ENCODE peak calls at places on chromosomes 16 and 17, in ten cellular contexts. One of them, this sample, is unnamed.

GRCh38 chr17:79779661-79780365 is 1.9 kb downstream of the CBX2 start:
- DNase-seq in activated CD4-positive, alpha-beta T cell treated with anti-CD3 and anti-CD28 coated beads, Interleukin-2, amount 50 U/mL, for 1 hour: no peak
- DNase-seq in NCI-H524: no peak
- DNase-seq in IMR-90: no peak
- DNase-seq in stromal cell of bone marrow: no peak
- DNase-seq in heart left ventricle: no peak
- DNase-seq in CD4-positive, CD25-positive, alpha-beta regulatory T cell: no peak
- DNase-seq in stimulated activated CD4-positive, alpha-beta T cell treated with anti-CD3 and anti-CD28 coated beads, TNF-alpha, amount 100 ng/mL, for 48 hours: no peak
- DNase-seq in non-pigmented ciliary epithelial cell: no peak
- DNase-seq in DMS 273 treated with DMSO at 0.1 percent for 48 hours: no peak
- DNase-seq in this sample: no peak

GRCh38 chr17:50056961-50057330 is 1.0 kb downstream of the ITGA3 start:
- DNase-seq in activated CD4-positive, alpha-beta T cell treated with anti-CD3 and anti-CD28 coated beads, Interleukin-2, amount 50 U/mL, for 1 hour: no peak
- DNase-seq in NCI-H524: no peak
- DNase-seq in IMR-90: peak
- DNase-seq in stromal cell of bone marrow: no peak
- DNase-seq in heart left ventricle: no peak
- DNase-seq in CD4-positive, CD25-positive, alpha-beta regulatory T cell: no peak
- DNase-seq in stimulated activated CD4-positive, alpha-beta T cell treated with anti-CD3 and anti-CD28 coated beads, TNF-alpha, amount 100 ng/mL, for 48 hours: no peak
- DNase-seq in non-pigmented ciliary epithelial cell: no peak
- DNase-seq in DMS 273 treated with DMSO at 0.1 percent for 48 hours: no peak
- DNase-seq in this sample: peak

GRCh38 chr17:31495049-31495885 is 103.8 kb downstream of the RAB11FIP4 start:
- DNase-seq in activated CD4-positive, alpha-beta T cell treated with anti-CD3 and anti-CD28 coated beads, Interleukin-2, amount 50 U/mL, for 1 hour: no peak
- DNase-seq in NCI-H524: peak
- DNase-seq in IMR-90: no peak
- DNase-seq in stromal cell of bone marrow: no peak
- DNase-seq in heart left ventricle: no peak
- DNase-seq in CD4-positive, CD25-positive, alpha-beta regulatory T cell: no peak
- DNase-seq in stimulated activated CD4-positive, alpha-beta T cell treated with anti-CD3 and anti-CD28 coated beads, TNF-alpha, amount 100 ng/mL, for 48 hours: no peak
- DNase-seq in non-pigmented ciliary epithelial cell: no peak
- DNase-seq in DMS 273 treated with DMSO at 0.1 percent for 48 hours: peak
- DNase-seq in this sample: peak

GRCh38 chr16:11632455-11632921 is 35.8 kb upstream of the SNN start:
- DNase-seq in activated CD4-positive, alpha-beta T cell treated with anti-CD3 and anti-CD28 coated beads, Interleukin-2, amount 50 U/mL, for 1 hour: no peak
- DNase-seq in NCI-H524: no peak
- DNase-seq in IMR-90: peak
- DNase-seq in stromal cell of bone marrow: peak
- DNase-seq in heart left ventricle: peak
- DNase-seq in CD4-positive, CD25-positive, alpha-beta regulatory T cell: no peak
- DNase-seq in stimulated activated CD4-positive, alpha-beta T cell treated with anti-CD3 and anti-CD28 coated beads, TNF-alpha, amount 100 ng/mL, for 48 hours: no peak
- DNase-seq in non-pigmented ciliary epithelial cell: no peak
- DNase-seq in DMS 273 treated with DMSO at 0.1 percent for 48 hours: no peak
- DNase-seq in this sample: peak

GRCh38 chr17:71919181-71919580 is 201.6 kb upstream of the SOX9 start:
- DNase-seq in activated CD4-positive, alpha-beta T cell treated with anti-CD3 and anti-CD28 coated beads, Interleukin-2, amount 50 U/mL, for 1 hour: no peak
- DNase-seq in NCI-H524: no peak
- DNase-seq in IMR-90: no peak
- DNase-seq in stromal cell of bone marrow: peak
- DNase-seq in heart left ventricle: no peak
- DNase-seq in CD4-positive, CD25-positive, alpha-beta regulatory T cell: no peak
- DNase-seq in stimulated activated CD4-positive, alpha-beta T cell treated with anti-CD3 and anti-CD28 coated beads, TNF-alpha, amount 100 ng/mL, for 48 hours: no peak
- DNase-seq in non-pigmented ciliary epithelial cell: no peak
- DNase-seq in DMS 273 treated with DMSO at 0.1 percent for 48 hours: no peak
- DNase-seq in this sample: no peak

GRCh38 chr17:79591014-79591590 is 19.7 kb downstream of the RBFOX3 start:
- DNase-seq in activated CD4-positive, alpha-beta T cell treated with anti-CD3 and anti-CD28 coated beads, Interleukin-2, amount 50 U/mL, for 1 hour: no peak
- DNase-seq in NCI-H524: no peak
- DNase-seq in IMR-90: no peak
- DNase-seq in stromal cell of bone marrow: no peak
- DNase-seq in heart left ventricle: no peak
- DNase-seq in CD4-positive, CD25-positive, alpha-beta regulatory T cell: no peak
- DNase-seq in stimulated activated CD4-positive, alpha-beta T cell treated with anti-CD3 and anti-CD28 coated beads, TNF-alpha, amount 100 ng/mL, for 48 hours: no peak
- DNase-seq in non-pigmented ciliary epithelial cell: no peak
- DNase-seq in DMS 273 treated with DMSO at 0.1 percent for 48 hours: no peak
- DNase-seq in this sample: no peak

GRCh38 chr17:4852504-4853075 is 19.4 kb downstream of the MINK1 start:
- DNase-seq in activated CD4-positive, alpha-beta T cell treated with anti-CD3 and anti-CD28 coated beads, Interleukin-2, amount 50 U/mL, for 1 hour: no peak
- DNase-seq in NCI-H524: peak
- DNase-seq in IMR-90: peak
- DNase-seq in stromal cell of bone marrow: peak
- DNase-seq in heart left ventricle: no peak
- DNase-seq in CD4-positive, CD25-positive, alpha-beta regulatory T cell: peak
- DNase-seq in stimulated activated CD4-positive, alpha-beta T cell treated with anti-CD3 and anti-CD28 coated beads, TNF-alpha, amount 100 ng/mL, for 48 hours: no peak
- DNase-seq in non-pigmented ciliary epithelial cell: no peak
- DNase-seq in DMS 273 treated with DMSO at 0.1 percent for 48 hours: no peak
- DNase-seq in this sample: peak

GRCh38 chr16:1990336-1991134 is 765 bp downstream of the SYNGR3 start:
- DNase-seq in activated CD4-positive, alpha-beta T cell treated with anti-CD3 and anti-CD28 coated beads, Interleukin-2, amount 50 U/mL, for 1 hour: peak
- DNase-seq in NCI-H524: no peak
- DNase-seq in IMR-90: no peak
- DNase-seq in stromal cell of bone marrow: no peak
- DNase-seq in heart left ventricle: no peak
- DNase-seq in CD4-positive, CD25-positive, alpha-beta regulatory T cell: no peak
- DNase-seq in stimulated activated CD4-positive, alpha-beta T cell treated with anti-CD3 and anti-CD28 coated beads, TNF-alpha, amount 100 ng/mL, for 48 hours: no peak
- DNase-seq in non-pigmented ciliary epithelial cell: no peak
- DNase-seq in DMS 273 treated with DMSO at 0.1 percent for 48 hours: no peak
- DNase-seq in this sample: no peak

GRCh38 chr17:17129466-17129865 is 76.7 kb downstream of the PLD6 start:
- DNase-seq in activated CD4-positive, alpha-beta T cell treated with anti-CD3 and anti-CD28 coated beads, Interleukin-2, amount 50 U/mL, for 1 hour: no peak
- DNase-seq in NCI-H524: no peak
- DNase-seq in IMR-90: no peak
- DNase-seq in stromal cell of bone marrow: no peak
- DNase-seq in heart left ventricle: no peak
- DNase-seq in CD4-positive, CD25-positive, alpha-beta regulatory T cell: no peak
- DNase-seq in stimulated activated CD4-positive, alpha-beta T cell treated with anti-CD3 and anti-CD28 coated beads, TNF-alpha, amount 100 ng/mL, for 48 hours: no peak
- DNase-seq in non-pigmented ciliary epithelial cell: no peak
- DNase-seq in DMS 273 treated with DMSO at 0.1 percent for 48 hours: no peak
- DNase-seq in this sample: peak

GRCh38 chr16:51391798-51392511 is 240.9 kb upstream of the SALL1 start:
- DNase-seq in activated CD4-positive, alpha-beta T cell treated with anti-CD3 and anti-CD28 coated beads, Interleukin-2, amount 50 U/mL, for 1 hour: no peak
- DNase-seq in NCI-H524: no peak
- DNase-seq in IMR-90: no peak
- DNase-seq in stromal cell of bone marrow: no peak
- DNase-seq in heart left ventricle: no peak
- DNase-seq in CD4-positive, CD25-positive, alpha-beta regulatory T cell: no peak
- DNase-seq in stimulated activated CD4-positive, alpha-beta T cell treated with anti-CD3 and anti-CD28 coated beads, TNF-alpha, amount 100 ng/mL, for 48 hours: no peak
- DNase-seq in non-pigmented ciliary epithelial cell: no peak
- DNase-seq in DMS 273 treated with DMSO at 0.1 percent for 48 hours: no peak
- DNase-seq in this sample: no peak

GRCh38 chr16:9645911-9646310 is 536.3 kb downstream of the GRIN2A start:
- DNase-seq in activated CD4-positive, alpha-beta T cell treated with anti-CD3 and anti-CD28 coated beads, Interleukin-2, amount 50 U/mL, for 1 hour: no peak
- DNase-seq in NCI-H524: no peak
- DNase-seq in IMR-90: no peak
- DNase-seq in stromal cell of bone marrow: no peak
- DNase-seq in heart left ventricle: no peak
- DNase-seq in CD4-positive, CD25-positive, alpha-beta regulatory T cell: no peak
- DNase-seq in stimulated activated CD4-positive, alpha-beta T cell treated with anti-CD3 and anti-CD28 coated beads, TNF-alpha, amount 100 ng/mL, for 48 hours: no peak
- DNase-seq in non-pigmented ciliary epithelial cell: no peak
- DNase-seq in DMS 273 treated with DMSO at 0.1 percent for 48 hours: no peak
- DNase-seq in this sample: no peak

GRCh38 chr17:4738136-4739121 is 1.2 kb upstream of the ZMYND15 start:
- DNase-seq in activated CD4-positive, alpha-beta T cell treated with anti-CD3 and anti-CD28 coated beads, Interleukin-2, amount 50 U/mL, for 1 hour: peak
- DNase-seq in NCI-H524: no peak
- DNase-seq in IMR-90: no peak
- DNase-seq in stromal cell of bone marrow: no peak
- DNase-seq in heart left ventricle: no peak
- DNase-seq in CD4-positive, CD25-positive, alpha-beta regulatory T cell: no peak
- DNase-seq in stimulated activated CD4-positive, alpha-beta T cell treated with anti-CD3 and anti-CD28 coated beads, TNF-alpha, amount 100 ng/mL, for 48 hours: no peak
- DNase-seq in non-pigmented ciliary epithelial cell: no peak
- DNase-seq in DMS 273 treated with DMSO at 0.1 percent for 48 hours: no peak
- DNase-seq in this sample: no peak

GRCh38 chr17:1179112-1179634 is 608 bp downstream of the ABR start:
- DNase-seq in activated CD4-positive, alpha-beta T cell treated with anti-CD3 and anti-CD28 coated beads, Interleukin-2, amount 50 U/mL, for 1 hour: no peak
- DNase-seq in NCI-H524: no peak
- DNase-seq in IMR-90: no peak
- DNase-seq in stromal cell of bone marrow: no peak
- DNase-seq in heart left ventricle: no peak
- DNase-seq in CD4-positive, CD25-positive, alpha-beta regulatory T cell: no peak
- DNase-seq in stimulated activated CD4-positive, alpha-beta T cell treated with anti-CD3 and anti-CD28 coated beads, TNF-alpha, amount 100 ng/mL, for 48 hours: no peak
- DNase-seq in non-pigmented ciliary epithelial cell: no peak
- DNase-seq in DMS 273 treated with DMSO at 0.1 percent for 48 hours: no peak
- DNase-seq in this sample: no peak

GRCh38 chr16:79595261-79595660 is 5.3 kb downstream of the MAF start:
- DNase-seq in activated CD4-positive, alpha-beta T cell treated with anti-CD3 and anti-CD28 coated beads, Interleukin-2, amount 50 U/mL, for 1 hour: no peak
- DNase-seq in NCI-H524: no peak
- DNase-seq in IMR-90: no peak
- DNase-seq in stromal cell of bone marrow: no peak
- DNase-seq in heart left ventricle: no peak
- DNase-seq in CD4-positive, CD25-positive, alpha-beta regulatory T cell: no peak
- DNase-seq in stimulated activated CD4-positive, alpha-beta T cell treated with anti-CD3 and anti-CD28 coated beads, TNF-alpha, amount 100 ng/mL, for 48 hours: no peak
- DNase-seq in non-pigmented ciliary epithelial cell: no peak
- DNase-seq in DMS 273 treated with DMSO at 0.1 percent for 48 hours: no peak
- DNase-seq in this sample: no peak

GRCh38 chr16:68707341-68708152 is 29.5 kb upstream of the CDH1 start:
- DNase-seq in activated CD4-positive, alpha-beta T cell treated with anti-CD3 and anti-CD28 coated beads, Interleukin-2, amount 50 U/mL, for 1 hour: no peak
- DNase-seq in NCI-H524: peak
- DNase-seq in IMR-90: no peak
- DNase-seq in stromal cell of bone marrow: no peak
- DNase-seq in heart left ventricle: no peak
- DNase-seq in CD4-positive, CD25-positive, alpha-beta regulatory T cell: no peak
- DNase-seq in stimulated activated CD4-positive, alpha-beta T cell treated with anti-CD3 and anti-CD28 coated beads, TNF-alpha, amount 100 ng/mL, for 48 hours: no peak
- DNase-seq in non-pigmented ciliary epithelial cell: peak
- DNase-seq in DMS 273 treated with DMSO at 0.1 percent for 48 hours: no peak
- DNase-seq in this sample: peak

GRCh38 chr17:59094921-59095530 is 11.7 kb downstream of the TRIM37 start:
- DNase-seq in activated CD4-positive, alpha-beta T cell treated with anti-CD3 and anti-CD28 coated beads, Interleukin-2, amount 50 U/mL, for 1 hour: no peak
- DNase-seq in NCI-H524: no peak
- DNase-seq in IMR-90: no peak
- DNase-seq in stromal cell of bone marrow: no peak
- DNase-seq in heart left ventricle: no peak
- DNase-seq in CD4-positive, CD25-positive, alpha-beta regulatory T cell: no peak
- DNase-seq in stimulated activated CD4-positive, alpha-beta T cell treated with anti-CD3 and anti-CD28 coated beads, TNF-alpha, amount 100 ng/mL, for 48 hours: no peak
- DNase-seq in non-pigmented ciliary epithelial cell: no peak
- DNase-seq in DMS 273 treated with DMSO at 0.1 percent for 48 hours: no peak
- DNase-seq in this sample: no peak

GRCh38 chr16:35599429-35600165 is 2140.2 kb downstream of the TP53TG3F start:
- DNase-seq in activated CD4-positive, alpha-beta T cell treated with anti-CD3 and anti-CD28 coated beads, Interleukin-2, amount 50 U/mL, for 1 hour: no peak
- DNase-seq in NCI-H524: no peak
- DNase-seq in IMR-90: no peak
- DNase-seq in stromal cell of bone marrow: no peak
- DNase-seq in heart left ventricle: no peak
- DNase-seq in CD4-positive, CD25-positive, alpha-beta regulatory T cell: no peak
- DNase-seq in stimulated activated CD4-positive, alpha-beta T cell treated with anti-CD3 and anti-CD28 coated beads, TNF-alpha, amount 100 ng/mL, for 48 hours: no peak
- DNase-seq in non-pigmented ciliary epithelial cell: no peak
- DNase-seq in DMS 273 treated with DMSO at 0.1 percent for 48 hours: no peak
- DNase-seq in this sample: no peak

This sample was measured in myocyte.